ENCODE peak calls at places on chromosomes 5 and 9, in ten cellular contexts. G, Z, I, F, P, H, C, J, E and Y are unnamed samples.

GRCh38 chr9:129999123-129999510 is 43.9 kb downstream of the FNBP1 start:
- DNase-seq in G (no peak), Z (no peak), I (no peak), F (no peak), P (no peak), H (no peak), C (no peak), J (peak; percentile 10), E (no peak), Y (no peak)

GRCh38 chr9:33517373-33517772 is 6.7 kb upstream of the ANKRD18B start:
- DNase-seq in G (no peak), Z (no peak), I (no peak), F (peak; percentile 22), P (no peak), H (no peak), C (peak; percentile 53), J (no peak), E (no peak), Y (no peak)

GRCh38 chr9:14769235-14769580 is 46.7 kb upstream of the CER1 start:
- DNase-seq in G (no peak), Z (no peak), I (no peak), F (no peak), P (no peak), H (no peak), C (peak; percentile 80), J (no peak), E (no peak), Y (no peak)

GRCh38 chr5:42703238-42703637 is 53.4 kb upstream of the CCDC152 start:
- DNase-seq in G (no peak), Z (no peak), I (no peak), F (no peak), P (no peak), H (no peak), C (no peak), J (no peak), E (no peak), Y (no peak)

GRCh38 chr9:16640649-16641048 is 229.8 kb downstream of the BNC2 start:
- DNase-seq in G (no peak), Z (no peak), I (no peak), F (no peak), P (no peak), H (no peak), C (peak; percentile 16), J (no peak), E (no peak), Y (no peak)

GRCh38 chr5:150645070-150645700 is 4.7 kb downstream of the SYNPO start:
- DNase-seq in G (no peak), Z (no peak), I (no peak), F (no peak), P (peak; percentile 85), H (no peak), C (no peak), J (peak; percentile 61), E (no peak), Y (no peak)

GRCh38 chr5:156934450-156935211 is 28.4 kb downstream of the TIMD4 start:
- DNase-seq in G (no peak), Z (peak; percentile 54), I (no peak), F (no peak), P (no peak), H (no peak), C (no peak), J (no peak), E (no peak), Y (no peak)

GRCh38 chr5:20555034-20555433 is 567.0 kb upstream of the CDH18 start:
- DNase-seq in G (no peak), Z (no peak), I (no peak), F (no peak), P (no peak), H (no peak), C (no peak), J (no peak), E (no peak), Y (no peak)

GRCh38 chr5:157222506-157223230 is 42.0 kb downstream of the ITK start:
- DNase-seq in G (no peak), Z (no peak), I (no peak), F (no peak), P (no peak), H (no peak), C (no peak), J (no peak), E (no peak), Y (no peak)

GRCh38 chr5:72860499-72860898 is 44.0 kb downstream of the TNPO1 start:
- DNase-seq in G (no peak), Z (no peak), I (no peak), F (no peak), P (no peak), H (no peak), C (peak; percentile 31), J (no peak), E (no peak), Y (no peak)

GRCh38 chr5:16791036-16791705 is 144.9 kb downstream of the MYO10 start:
- DNase-seq in G (no peak), Z (no peak), I (no peak), F (peak; percentile 55), P (no peak), H (peak; percentile 51), C (peak; percentile 79), J (no peak), E (peak; percentile 24), Y (no peak)

GRCh38 chr5:135327429-135328127 is 71.5 kb downstream of the MACROH2A1 start:
- DNase-seq in G (peak; percentile 40), Z (no peak), I (no peak), F (no peak), P (peak; percentile 52), H (no peak), C (no peak), J (no peak), E (no peak), Y (no peak)

GRCh38 chr5:35938518-35939227 is at the start of gene CAPSL:
- DNase-seq in G (no peak), Z (peak; percentile 70), I (no peak), F (peak; percentile 33), P (peak; percentile 68), H (peak; percentile 67), C (peak; percentile 9), J (peak; percentile 43), E (no peak), Y (no peak)

GRCh38 chr5:143244000-143244736 is 159.3 kb downstream of the NR3C1 start:
- DNase-seq in G (peak; percentile 83), Z (no peak), I (no peak), F (no peak), P (peak; percentile 86), H (peak; percentile 8), C (peak; percentile 60), J (peak; percentile 81), E (no peak), Y (no peak)

GRCh38 chr9:94908041-94908563 is 181.6 kb downstream of the AOPEP start:
- DNase-seq in G (no peak), Z (peak; percentile 29), I (no peak), F (no peak), P (no peak), H (no peak), C (no peak), J (no peak), E (no peak), Y (no peak)

GRCh38 chr5:59134770-59135169 is 551.9 kb downstream of the RAB3C start:
- DNase-seq in G (no peak), Z (no peak), I (no peak), F (no peak), P (no peak), H (no peak), C (no peak), J (no peak), E (no peak), Y (no peak)
- TF ChIP-seq CTCF in G (no peak), Z (no peak), I (no peak), F (no peak), P (no peak), H (no peak), C (no peak), J (no peak), E (no peak), Y (no peak)

DNA sequence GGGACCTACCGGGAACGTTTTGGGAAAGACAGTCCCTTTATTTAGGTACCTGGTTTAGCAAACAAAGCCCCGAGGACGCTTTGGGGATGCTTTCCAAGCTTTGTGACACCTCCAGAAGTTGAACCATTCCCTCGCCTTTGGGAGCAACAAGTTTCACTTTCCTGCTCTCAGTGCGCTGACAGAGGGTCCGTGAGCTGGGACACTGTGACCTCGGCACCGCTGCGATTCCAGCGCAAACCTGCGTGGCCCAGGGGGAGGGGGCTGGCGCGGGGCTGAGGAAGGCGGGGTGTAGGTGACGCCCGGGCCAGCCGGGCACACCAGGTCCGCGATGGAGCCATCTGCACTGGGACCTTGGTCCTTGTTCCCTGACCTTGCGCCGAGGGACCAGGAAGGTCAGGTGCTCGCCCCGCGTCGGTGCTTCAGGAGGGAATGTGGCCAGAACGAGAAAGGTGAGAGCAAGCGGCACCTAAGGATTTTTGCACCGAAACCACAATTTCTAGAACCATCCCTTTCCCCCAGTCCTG is 724 bp upstream of the NPR3 start:
- DNase-seq in G (no peak), Z (peak; percentile 76), I (no peak), F (no peak), P (peak; percentile 72), H (no peak), C (peak; percentile 24), J (no peak), E (no peak), Y (no peak)
- H3K27ac ChIP-seq in G (no peak overlapping the region), Z (no peak overlapping the region), I (peak overlapping the region; percentile 68), F (no peak overlapping the region), P (peak overlapping the region; percentile 81), H (peak overlapping the region; percentile 28), C (no peak overlapping the region), J (peak overlapping the region; percentile 21), E (no peak overlapping the region), Y (peak overlapping the region; percentile 5)

DNA sequence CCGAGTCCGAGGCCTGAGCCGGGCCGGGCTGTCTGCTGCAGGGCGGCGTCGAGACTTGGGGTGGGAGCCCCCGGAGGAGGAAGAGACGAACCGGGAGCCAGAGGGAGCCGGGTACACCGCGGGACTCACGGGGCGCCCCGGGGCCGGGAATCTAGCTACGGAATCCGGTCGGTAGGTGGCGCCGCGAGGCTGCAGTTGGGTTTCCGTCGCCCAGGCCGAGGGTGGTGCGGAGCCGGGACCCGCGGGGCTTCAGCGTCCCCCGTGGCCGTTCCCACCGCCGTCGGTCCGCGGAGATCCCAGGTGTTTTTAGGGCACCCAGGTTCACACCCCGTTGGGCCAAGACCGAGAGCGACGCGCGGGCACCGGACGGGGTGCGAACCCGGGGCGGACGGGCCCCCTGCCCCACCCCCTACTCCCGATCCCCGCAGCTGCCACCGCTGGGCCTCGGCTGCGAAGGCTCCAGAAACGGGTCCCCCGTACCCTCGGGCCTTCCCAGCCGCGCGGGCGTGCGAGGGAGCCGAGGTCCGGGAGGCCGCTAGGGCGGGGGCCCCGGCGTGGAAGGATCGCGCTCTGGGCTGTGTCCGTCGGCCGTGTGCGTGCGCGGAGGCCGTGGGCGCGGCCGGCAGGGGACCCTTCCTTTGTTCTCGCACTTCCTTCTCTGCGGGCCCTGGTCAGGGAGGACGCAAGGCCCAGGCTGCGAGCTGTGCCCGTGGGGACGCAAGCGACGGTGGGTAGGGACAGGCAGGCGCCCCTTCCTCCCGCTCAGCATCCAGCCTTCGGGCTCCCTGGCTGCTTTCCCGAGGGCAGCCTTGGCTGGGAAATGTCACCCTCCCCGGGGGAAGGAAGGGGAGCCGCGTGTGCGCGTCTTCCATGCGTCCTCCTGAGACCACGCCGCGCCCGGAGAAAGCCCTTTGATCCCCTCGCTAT is 146.6 kb downstream of the GAPVD1 start:
- DNase-seq in G (peak; percentile 80), Z (peak; percentile 95), I (peak; percentile 94), F (peak; percentile 92), P (peak; percentile 91), H (peak; percentile 61), C (peak; percentile 61), J (peak; percentile 20), E (no peak), Y (no peak)
- TF ChIP-seq POLR2AphosphoS5 in G (no peak), Z (no peak), I (no peak), F (no peak), P (no peak), H (no peak), C (no peak), J (no peak), E (no peak), Y (no peak)

GRCh38 chr9:121763131-121763530 is 111.7 kb downstream of the DAB2IP start:
- DNase-seq in G (no peak), Z (no peak), I (no peak), F (no peak), P (no peak), H (no peak), C (no peak), J (no peak), E (no peak), Y (no peak)
- TF ChIP-seq CTCF in G (no peak), Z (no peak), I (no peak), F (no peak), P (no peak), H (no peak), C (no peak), J (no peak), E (no peak), Y (no peak)